ENCODE peak calls at places on chromosomes 2 and 18, in eight cellular contexts. T, K, C, Z, P, U, D and R are unnamed samples.

GRCh38 chr2:85605406-85606115 is 3.1 kb upstream of the TMEM150A start:
- DNase-seq in T (peak), K (no peak), C (no peak), Z (peak), P (peak), U (peak), D (no peak), R (peak)

GRCh38 chr2:29786361-29786760 is 135.0 kb downstream of the ALK start:
- DNase-seq in T (no peak), K (no peak), C (no peak), Z (no peak), P (no peak), U (no peak), D (no peak), R (no peak)

GRCh38 chr18:8350628-8351027 is 258.6 kb upstream of the RAB12 start:
- DNase-seq in T (no peak), K (no peak), C (no peak), Z (no peak), P (no peak), U (no peak), D (no peak), R (no peak)

GRCh38 chr2:218859556-218859993 is at the start of gene WNT6:
- DNase-seq in T (peak), K (peak), C (no peak), Z (no peak), P (no peak), U (no peak), D (no peak), R (no peak)

GRCh38 chr2:78861546-78861945 is 164.0 kb upstream of the REG3G start:
- DNase-seq in T (no peak), K (no peak), C (no peak), Z (no peak), P (peak), U (no peak), D (no peak), R (no peak)

GRCh38 chr2:6290212-6290611 is 575.5 kb downstream of the CMPK2 start:
- DNase-seq in T (no peak), K (no peak), C (no peak), Z (no peak), P (no peak), U (no peak), D (no peak), R (no peak)

GRCh38 chr2:19786408-19787058 is 115.2 kb downstream of the TTC32 start:
- DNase-seq in T (peak), K (no peak), C (no peak), Z (peak), P (peak), U (no peak), D (no peak), R (peak)

GRCh38 chr2:205495819-205496218 is 186.5 kb upstream of the NRP2 start:
- DNase-seq in T (no peak), K (no peak), C (no peak), Z (peak), P (no peak), U (no peak), D (no peak), R (peak)

GRCh38 chr2:75558786-75559428 is 1.8 kb downstream of the EVA1A start:
- DNase-seq in T (no peak), K (no peak), C (no peak), Z (peak), P (peak), U (peak), D (no peak), R (peak)

GRCh38 chr2:669323-669722 is 7.9 kb downstream of the TMEM18 start:
- DNase-seq in T (no peak), K (no peak), C (no peak), Z (peak), P (peak), U (no peak), D (no peak), R (peak)

GRCh38 chr2:128271186-128271890 is 47.3 kb downstream of the HS6ST1 start:
- DNase-seq in T (no peak), K (no peak), C (no peak), Z (no peak), P (no peak), U (no peak), D (no peak), R (no peak)